ENCODE peak calls at places on chromosomes 16 and 17, in six cellular contexts. One of them, this sample, is unnamed.

GRCh38 chr17:7046127-7046724 is 2.3 kb upstream of the SLC16A11 start:
- DNase-seq in stimulated activated CD8-positive, alpha-beta memory T cell treated with anti-CD3 and anti-CD28 coated beads, Interleukin-7, amount 100 ng/mL, for 1 hour: no peak
- DNase-seq in amniotic stem cell: no peak
- DNase-seq in stimulated activated CD4-positive, alpha-beta T cell treated with anti-CD3 and anti-CD28 coated beads, Interleukin-4, amount 100 ng/mL, for 1 hour: peak
- DNase-seq in memory B cell: peak
- DNase-seq in AG08396: no peak
- DNase-seq in this sample: no peak

GRCh38 chr17:77846531-77847085 is 111.9 kb upstream of the TNRC6C start:
- DNase-seq in stimulated activated CD8-positive, alpha-beta memory T cell treated with anti-CD3 and anti-CD28 coated beads, Interleukin-7, amount 100 ng/mL, for 1 hour: no peak
- DNase-seq in amniotic stem cell: no peak
- DNase-seq in stimulated activated CD4-positive, alpha-beta T cell treated with anti-CD3 and anti-CD28 coated beads, Interleukin-4, amount 100 ng/mL, for 1 hour: no peak
- DNase-seq in memory B cell: no peak
- DNase-seq in AG08396: no peak
- DNase-seq in this sample: no peak

GRCh38 chr16:5315914-5316313 is 218.3 kb upstream of the EEF2KMT start:
- DNase-seq in stimulated activated CD8-positive, alpha-beta memory T cell treated with anti-CD3 and anti-CD28 coated beads, Interleukin-7, amount 100 ng/mL, for 1 hour: no peak
- DNase-seq in amniotic stem cell: no peak
- DNase-seq in stimulated activated CD4-positive, alpha-beta T cell treated with anti-CD3 and anti-CD28 coated beads, Interleukin-4, amount 100 ng/mL, for 1 hour: no peak
- DNase-seq in memory B cell: no peak
- DNase-seq in AG08396: no peak
- DNase-seq in this sample: no peak

GRCh38 chr17:50182783-50183438 is 17.1 kb downstream of the SGCA start:
- DNase-seq in stimulated activated CD8-positive, alpha-beta memory T cell treated with anti-CD3 and anti-CD28 coated beads, Interleukin-7, amount 100 ng/mL, for 1 hour: no peak
- DNase-seq in amniotic stem cell: no peak
- DNase-seq in stimulated activated CD4-positive, alpha-beta T cell treated with anti-CD3 and anti-CD28 coated beads, Interleukin-4, amount 100 ng/mL, for 1 hour: no peak
- DNase-seq in memory B cell: no peak
- DNase-seq in AG08396: no peak
- DNase-seq in this sample: no peak

GRCh38 chr17:41959336-41960095 is 7.1 kb upstream of the CNP start:
- DNase-seq in stimulated activated CD8-positive, alpha-beta memory T cell treated with anti-CD3 and anti-CD28 coated beads, Interleukin-7, amount 100 ng/mL, for 1 hour: no peak
- DNase-seq in amniotic stem cell: no peak
- DNase-seq in stimulated activated CD4-positive, alpha-beta T cell treated with anti-CD3 and anti-CD28 coated beads, Interleukin-4, amount 100 ng/mL, for 1 hour: no peak
- DNase-seq in memory B cell: no peak
- DNase-seq in AG08396: peak
- DNase-seq in this sample: no peak

GRCh38 chr17:63483655-63484575 is 7.1 kb downstream of the ACE start:
- DNase-seq in stimulated activated CD8-positive, alpha-beta memory T cell treated with anti-CD3 and anti-CD28 coated beads, Interleukin-7, amount 100 ng/mL, for 1 hour: no peak
- DNase-seq in amniotic stem cell: no peak
- DNase-seq in stimulated activated CD4-positive, alpha-beta T cell treated with anti-CD3 and anti-CD28 coated beads, Interleukin-4, amount 100 ng/mL, for 1 hour: no peak
- DNase-seq in memory B cell: no peak
- DNase-seq in AG08396: no peak
- DNase-seq in this sample: no peak

GRCh38 chr17:78896834-78897638 is 6.0 kb downstream of the CEP295NL start:
- DNase-seq in stimulated activated CD8-positive, alpha-beta memory T cell treated with anti-CD3 and anti-CD28 coated beads, Interleukin-7, amount 100 ng/mL, for 1 hour: no peak
- DNase-seq in amniotic stem cell: no peak
- DNase-seq in stimulated activated CD4-positive, alpha-beta T cell treated with anti-CD3 and anti-CD28 coated beads, Interleukin-4, amount 100 ng/mL, for 1 hour: no peak
- DNase-seq in memory B cell: no peak
- DNase-seq in AG08396: no peak
- DNase-seq in this sample: no peak

GRCh38 chr17:81256616-81257015 is 17.5 kb downstream of the NDUFAF8 start:
- DNase-seq in stimulated activated CD8-positive, alpha-beta memory T cell treated with anti-CD3 and anti-CD28 coated beads, Interleukin-7, amount 100 ng/mL, for 1 hour: no peak
- DNase-seq in amniotic stem cell: no peak
- DNase-seq in stimulated activated CD4-positive, alpha-beta T cell treated with anti-CD3 and anti-CD28 coated beads, Interleukin-4, amount 100 ng/mL, for 1 hour: no peak
- DNase-seq in memory B cell: no peak
- DNase-seq in AG08396: peak
- DNase-seq in this sample: no peak

GRCh38 chr17:75511270-75511609 is 4.1 kb downstream of the CASKIN2 start:
- DNase-seq in stimulated activated CD8-positive, alpha-beta memory T cell treated with anti-CD3 and anti-CD28 coated beads, Interleukin-7, amount 100 ng/mL, for 1 hour: no peak
- DNase-seq in amniotic stem cell: no peak
- DNase-seq in stimulated activated CD4-positive, alpha-beta T cell treated with anti-CD3 and anti-CD28 coated beads, Interleukin-4, amount 100 ng/mL, for 1 hour: no peak
- DNase-seq in memory B cell: no peak
- DNase-seq in AG08396: no peak
- DNase-seq in this sample: no peak

GRCh38 chr16:10497132-10498088 is 83.0 kb downstream of the EMP2 start:
- DNase-seq in stimulated activated CD8-positive, alpha-beta memory T cell treated with anti-CD3 and anti-CD28 coated beads, Interleukin-7, amount 100 ng/mL, for 1 hour: no peak
- DNase-seq in amniotic stem cell: no peak
- DNase-seq in stimulated activated CD4-positive, alpha-beta T cell treated with anti-CD3 and anti-CD28 coated beads, Interleukin-4, amount 100 ng/mL, for 1 hour: no peak
- DNase-seq in memory B cell: no peak
- DNase-seq in AG08396: no peak
- DNase-seq in this sample: no peak

GRCh38 chr16:2609827-2610470 is 72.1 kb downstream of the PDPK1 start:
- DNase-seq in stimulated activated CD8-positive, alpha-beta memory T cell treated with anti-CD3 and anti-CD28 coated beads, Interleukin-7, amount 100 ng/mL, for 1 hour: no peak
- DNase-seq in amniotic stem cell: no peak
- DNase-seq in stimulated activated CD4-positive, alpha-beta T cell treated with anti-CD3 and anti-CD28 coated beads, Interleukin-4, amount 100 ng/mL, for 1 hour: no peak
- DNase-seq in memory B cell: no peak
- DNase-seq in AG08396: no peak
- DNase-seq in this sample: no peak

GRCh38 chr16:72362972-72363371 is 191.0 kb upstream of the PMFBP1 start:
- DNase-seq in stimulated activated CD8-positive, alpha-beta memory T cell treated with anti-CD3 and anti-CD28 coated beads, Interleukin-7, amount 100 ng/mL, for 1 hour: no peak
- DNase-seq in amniotic stem cell: no peak
- DNase-seq in stimulated activated CD4-positive, alpha-beta T cell treated with anti-CD3 and anti-CD28 coated beads, Interleukin-4, amount 100 ng/mL, for 1 hour: no peak
- DNase-seq in memory B cell: no peak
- DNase-seq in AG08396: no peak
- DNase-seq in this sample: no peak

GRCh38 chr17:20187049-20187448 is 177.9 kb downstream of the SPECC1 start:
- DNase-seq in stimulated activated CD8-positive, alpha-beta memory T cell treated with anti-CD3 and anti-CD28 coated beads, Interleukin-7, amount 100 ng/mL, for 1 hour: no peak
- DNase-seq in amniotic stem cell: no peak
- DNase-seq in stimulated activated CD4-positive, alpha-beta T cell treated with anti-CD3 and anti-CD28 coated beads, Interleukin-4, amount 100 ng/mL, for 1 hour: no peak
- DNase-seq in memory B cell: no peak
- DNase-seq in AG08396: peak
- DNase-seq in this sample: no peak

GRCh38 chr16:89949756-89950155 is 1.2 kb downstream of the DEF8 start:
- DNase-seq in stimulated activated CD8-positive, alpha-beta memory T cell treated with anti-CD3 and anti-CD28 coated beads, Interleukin-7, amount 100 ng/mL, for 1 hour: no peak
- DNase-seq in amniotic stem cell: no peak
- DNase-seq in stimulated activated CD4-positive, alpha-beta T cell treated with anti-CD3 and anti-CD28 coated beads, Interleukin-4, amount 100 ng/mL, for 1 hour: no peak
- DNase-seq in memory B cell: no peak
- DNase-seq in AG08396: no peak
- DNase-seq in this sample: no peak

GRCh38 chr16:6682142-6682811 is 650.4 kb upstream of the RBFOX1 start:
- DNase-seq in stimulated activated CD8-positive, alpha-beta memory T cell treated with anti-CD3 and anti-CD28 coated beads, Interleukin-7, amount 100 ng/mL, for 1 hour: no peak
- DNase-seq in amniotic stem cell: no peak
- DNase-seq in stimulated activated CD4-positive, alpha-beta T cell treated with anti-CD3 and anti-CD28 coated beads, Interleukin-4, amount 100 ng/mL, for 1 hour: peak
- DNase-seq in memory B cell: no peak
- DNase-seq in AG08396: no peak
- DNase-seq in this sample: no peak

GRCh38 chr17:10738516-10739258 is 8.9 kb upstream of the TMEM220 start:
- DNase-seq in stimulated activated CD8-positive, alpha-beta memory T cell treated with anti-CD3 and anti-CD28 coated beads, Interleukin-7, amount 100 ng/mL, for 1 hour: no peak
- DNase-seq in amniotic stem cell: no peak
- DNase-seq in stimulated activated CD4-positive, alpha-beta T cell treated with anti-CD3 and anti-CD28 coated beads, Interleukin-4, amount 100 ng/mL, for 1 hour: no peak
- DNase-seq in memory B cell: no peak
- DNase-seq in AG08396: no peak
- DNase-seq in this sample: no peak

GRCh38 chr17:57662644-57663308 is 82.3 kb downstream of the CCDC182 start:
- DNase-seq in stimulated activated CD8-positive, alpha-beta memory T cell treated with anti-CD3 and anti-CD28 coated beads, Interleukin-7, amount 100 ng/mL, for 1 hour: no peak
- DNase-seq in amniotic stem cell: peak
- DNase-seq in stimulated activated CD4-positive, alpha-beta T cell treated with anti-CD3 and anti-CD28 coated beads, Interleukin-4, amount 100 ng/mL, for 1 hour: peak
- DNase-seq in memory B cell: no peak
- DNase-seq in AG08396: peak
- DNase-seq in this sample: no peak

GRCh38 chr17:48577330-48577945 is 712 bp downstream of the HOXB4 start:
- DNase-seq in stimulated activated CD8-positive, alpha-beta memory T cell treated with anti-CD3 and anti-CD28 coated beads, Interleukin-7, amount 100 ng/mL, for 1 hour: no peak
- DNase-seq in amniotic stem cell: no peak
- DNase-seq in stimulated activated CD4-positive, alpha-beta T cell treated with anti-CD3 and anti-CD28 coated beads, Interleukin-4, amount 100 ng/mL, for 1 hour: no peak
- DNase-seq in memory B cell: no peak
- DNase-seq in AG08396: no peak
- DNase-seq in this sample: no peak

GRCh38 chr16:17461951-17462729 is 8.6 kb downstream of the XYLT1 start:
- DNase-seq in stimulated activated CD8-positive, alpha-beta memory T cell treated with anti-CD3 and anti-CD28 coated beads, Interleukin-7, amount 100 ng/mL, for 1 hour: no peak
- DNase-seq in amniotic stem cell: no peak
- DNase-seq in stimulated activated CD4-positive, alpha-beta T cell treated with anti-CD3 and anti-CD28 coated beads, Interleukin-4, amount 100 ng/mL, for 1 hour: no peak
- DNase-seq in memory B cell: peak
- DNase-seq in AG08396: no peak
- DNase-seq in this sample: no peak

GRCh38 chr17:71423871-71424546 is 696.8 kb upstream of the SOX9 start:
- DNase-seq in stimulated activated CD8-positive, alpha-beta memory T cell treated with anti-CD3 and anti-CD28 coated beads, Interleukin-7, amount 100 ng/mL, for 1 hour: no peak
- DNase-seq in amniotic stem cell: no peak
- DNase-seq in stimulated activated CD4-positive, alpha-beta T cell treated with anti-CD3 and anti-CD28 coated beads, Interleukin-4, amount 100 ng/mL, for 1 hour: no peak
- DNase-seq in memory B cell: no peak
- DNase-seq in AG08396: no peak
- DNase-seq in this sample: no peak

This sample was measured in GM12864.